ENCODE peak calls at places on chromosomes 5 and 9, in four cellular contexts. H is HepG2, N is GM12878, E is K562. O is an unnamed sample.

GRCh38 chr5:121152411-121152810 is 688.3 kb downstream of the PRR16 start:
- DNase-seq in E (no peak), H (no peak), N (no peak), O (no peak)

GRCh38 chr5:73654861-73655318 is 28.9 kb downstream of the ARHGEF28 start:
- DNase-seq in H (peak; percentile 71), E (no peak), N (no peak), O (no peak)

GRCh38 chr5:33657804-33658435 is 217.2 kb downstream of the TARS1 start:
- DNase-seq in N (no peak), H (no peak), E (no peak), O (no peak)

GRCh38 chr9:125343518-125344284 is 82.1 kb downstream of the GAPVD1 start:
- DNase-seq in H (no peak), N (no peak), E (no peak), O (peak; percentile 32)

GRCh38 chr9:6715755-6716643 is 41.8 kb upstream of the KDM4C start:
- DNase-seq in E (no peak), N (peak; percentile 76), H (peak; percentile 79), O (no peak)

GRCh38 chr5:1512541-1513291 is 11.0 kb downstream of the LPCAT1 start:
- DNase-seq in N (no peak), E (no peak), H (no peak), O (no peak)

GRCh38 chr9:34337404-34337803 is 8.0 kb downstream of the NUDT2 start:
- DNase-seq in H (no peak), N (no peak), E (no peak), O (no peak)

GRCh38 chr5:77843570-77844407 is 67.7 kb upstream of the TBCA start:
- DNase-seq in N (no peak), H (no peak), E (no peak), O (no peak)

GRCh38 chr5:59555596-59555995 is 337.9 kb downstream of the PDE4D start:
- DNase-seq in N (no peak), H (no peak), E (no peak), O (no peak)

GRCh38 chr9:99868845-99869244 is 37.6 kb upstream of the STX17 start:
- DNase-seq in H (no peak), E (no peak), N (peak; percentile 44), O (no peak)

GRCh38 chr9:113309204-113309813 is 6.1 kb upstream of the RNF183 start:
- DNase-seq in H (peak; percentile 53), N (no peak), E (peak; percentile 32), O (peak; percentile 41)

GRCh38 chr5:123125953-123126352 is 36.9 kb downstream of the PRDM6 start:
- DNase-seq in H (no peak), N (no peak), E (no peak), O (no peak)

GRCh38 chr5:135329101-135329912 is 69.7 kb downstream of the MACROH2A1 start:
- DNase-seq in E (no peak), H (no peak), N (no peak), O (no peak)

GRCh38 chr9:125142560-125143376 is 560 bp downstream of the SCAI start:
- DNase-seq in H (no peak), N (no peak), E (no peak), O (no peak)

GRCh38 chr9:112310826-112311225 is 22.6 kb downstream of the PTBP3 start:
- DNase-seq in E (no peak), N (no peak), H (no peak), O (no peak)

GRCh38 chr5:13843181-13843846 is 101.2 kb downstream of the DNAH5 start:
- DNase-seq in E (no peak), H (no peak), N (no peak), O (no peak)

GRCh38 chr5:139402561-139403158 is 1.2 kb downstream of the SPATA24 start:
- DNase-seq in H (peak; percentile 49), E (peak; percentile 69), N (no peak), O (peak; percentile 72)

GRCh38 chr9:16642421-16643109 is 227.9 kb downstream of the BNC2 start:
- DNase-seq in E (no peak), H (no peak), N (no peak), O (no peak)

GRCh38 chr5:133807348-133807747 is 161.1 kb downstream of the C5orf15 start:
- DNase-seq in H (no peak), E (no peak), N (no peak), O (no peak)

DNA sequence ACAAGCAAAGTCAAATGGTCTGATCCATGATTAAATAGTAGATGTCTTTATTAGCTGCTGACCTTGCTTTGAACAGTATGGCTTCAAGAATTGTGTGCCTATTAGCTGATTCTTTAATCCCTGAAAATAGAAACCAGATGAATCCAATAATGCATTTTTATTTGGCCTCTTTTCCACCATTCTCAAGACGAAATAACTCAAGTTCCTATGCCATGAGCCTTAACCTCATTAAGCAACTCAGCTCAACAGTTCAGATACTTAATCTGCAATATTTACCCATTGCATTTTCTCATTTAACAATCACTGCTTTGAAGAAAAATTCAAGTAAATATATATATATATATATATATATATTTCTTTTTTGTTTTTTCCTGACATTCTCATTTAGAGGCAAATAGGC is 588.6 kb upstream of the MEF2C start:
- DNase-seq in N (no peak), H (no peak), E (no peak), O (no peak)
- TF ChIP-seq FOXK2 in N (no peak), H (no peak), E (no peak), O (no peak)

DNA sequence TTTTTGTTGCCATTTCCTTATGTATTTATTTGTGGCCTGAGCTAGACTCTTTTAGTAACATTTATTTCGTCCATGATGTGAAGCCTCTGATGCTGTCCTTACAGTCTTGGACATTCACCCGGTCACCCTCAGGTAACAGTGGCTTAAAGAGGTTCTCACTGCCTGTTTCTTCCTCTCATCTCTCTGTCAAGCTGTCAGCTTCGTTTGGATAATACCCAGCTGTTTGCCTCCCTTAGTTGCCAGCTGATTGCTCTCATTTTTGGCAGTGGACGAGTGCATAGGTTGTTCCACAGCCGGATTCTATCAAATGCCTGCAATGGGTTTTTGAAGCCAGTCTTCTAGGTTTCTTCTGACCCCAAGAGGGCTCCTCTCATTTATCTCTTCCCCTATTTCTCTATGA is 427.7 kb downstream of the MED10 start:
- DNase-seq in H (no peak), N (no peak), E (no peak), O (no peak)
- TF ChIP-seq FOXK2 in H (no peak), N (no peak), E (no peak), O (no peak)

GRCh38 chr9:137055385-137056364 is 1.8 kb upstream of the ENTPD2 start:
- DNase-seq in E (no peak), N (no peak), H (peak; percentile 86), O (no peak)

GRCh38 chr9:137054932-137055384 is 1.1 kb upstream of the ENTPD2 start:
- DNase-seq in E (no peak), H (peak; percentile 46), N (no peak), O (no peak)

GRCh38 chr9:137058651-137059234 is 4.9 kb upstream of the ENTPD2 start:
- DNase-seq in H (no peak), E (no peak), N (no peak), O (no peak)

GRCh38 chr9:137056739-137057407 is 3.0 kb upstream of the ENTPD2 start:
- DNase-seq in N (no peak), E (no peak), H (peak; percentile 49), O (no peak)

DNA sequence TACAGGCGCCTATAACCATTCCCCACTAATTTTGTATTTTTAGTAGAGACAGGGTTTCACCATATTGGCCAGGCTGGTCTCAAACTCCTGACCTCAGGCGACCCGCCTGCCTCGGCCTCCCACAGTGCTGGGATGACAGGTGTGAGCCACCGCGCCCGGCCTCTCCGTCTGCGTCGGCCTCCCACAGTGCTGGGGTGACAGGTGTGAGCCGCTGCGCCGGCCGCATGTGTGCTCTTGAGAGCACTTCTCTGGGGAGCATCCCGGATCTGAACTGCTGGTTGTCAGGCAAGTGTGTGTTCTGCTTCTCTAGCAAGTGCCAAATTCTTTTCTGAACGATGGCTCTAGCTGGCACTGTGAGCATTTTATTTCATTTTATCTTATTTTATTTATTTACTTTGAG is 3.7 kb upstream of the ENTPD2 start:
- DNase-seq in E (no peak), N (no peak), H (no peak), O (no peak)
- TF ChIP-seq FOXK2 in E (no peak), N (no peak), H (no peak), O (no peak)

DNA sequence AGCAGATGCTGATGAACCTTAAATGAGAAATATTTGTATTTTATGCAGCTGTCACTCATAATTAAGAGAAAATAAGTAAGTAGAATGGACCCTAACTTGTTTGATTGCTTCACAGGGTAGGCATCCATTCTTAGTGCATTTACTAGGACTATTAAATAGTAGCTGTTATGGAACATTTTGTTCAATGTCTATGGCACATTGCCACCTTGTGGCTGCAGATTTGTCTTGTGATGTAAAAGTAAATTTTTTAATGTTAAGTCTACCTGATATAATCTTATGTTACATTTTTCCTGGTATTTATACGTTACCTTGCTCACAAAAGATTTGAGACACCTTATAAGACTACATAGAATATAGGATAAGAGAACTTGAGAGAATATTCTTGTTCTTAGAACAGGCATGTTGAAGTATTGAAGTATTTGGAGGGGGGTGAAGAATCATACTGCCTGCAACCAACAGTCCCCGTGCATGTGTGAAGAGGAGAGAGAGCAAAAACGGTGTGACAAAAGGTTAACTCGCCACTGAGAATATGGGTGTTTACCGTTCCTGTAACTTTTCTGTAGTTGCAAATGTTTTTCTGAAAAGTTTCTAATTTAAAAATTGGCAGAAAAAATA is 161.1 kb downstream of the MAST4 start:
- DNase-seq in E (no peak), H (peak; percentile 20), N (no peak), O (peak; percentile 27)
- TF ChIP-seq FOXK2 in E (no peak), H (no peak), N (no peak), O (no peak)

DNA sequence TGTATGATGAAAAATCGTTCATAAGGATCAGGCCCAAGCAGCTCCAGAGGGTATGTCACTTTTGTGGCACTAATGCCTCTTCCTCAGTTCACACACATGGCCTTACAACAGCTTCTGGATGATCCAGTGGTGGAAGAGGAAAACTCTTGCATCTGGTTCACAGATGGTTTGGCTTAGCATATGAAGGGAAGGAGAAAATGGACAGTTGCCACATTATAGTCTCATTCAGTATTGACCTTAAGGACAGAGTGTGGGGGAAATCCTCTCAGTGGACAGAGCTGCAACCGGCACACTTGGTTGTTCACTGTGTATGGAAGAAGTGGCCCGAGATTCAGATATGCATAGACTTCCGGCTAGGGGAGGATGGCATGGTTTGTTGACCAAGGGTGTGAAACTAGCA is 22.8 kb downstream of the C9orf57 start:
- DNase-seq in E (no peak), H (no peak), N (no peak), O (no peak)
- TF ChIP-seq FOXK2 in E (no peak), H (no peak), N (no peak), O (no peak)

DNA sequence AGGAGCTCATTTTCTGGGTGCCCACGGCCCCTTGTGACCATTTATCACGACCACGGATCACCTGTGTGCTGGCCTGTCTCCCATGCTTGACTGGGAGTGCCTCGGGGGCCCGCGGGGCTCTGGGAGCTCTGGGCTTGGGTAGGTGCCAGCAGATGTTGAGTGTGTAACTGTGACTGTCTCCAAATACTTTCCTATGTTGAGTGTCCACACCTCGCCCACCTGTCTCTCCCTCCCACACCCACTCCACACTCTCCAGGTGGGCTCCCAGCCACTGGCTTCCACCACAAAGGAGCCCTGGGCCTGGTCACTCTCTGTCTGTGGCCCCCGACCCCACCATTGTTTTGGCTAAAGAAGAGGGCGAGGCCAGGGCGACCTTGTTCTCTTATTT is 196.4 kb downstream of the CDK5RAP2 start:
- DNase-seq in E (no peak), H (no peak), N (no peak), O (no peak)
- TF ChIP-seq FOXK2 in E (no peak), H (no peak), N (no peak), O (no peak)

GRCh38 chr5:147336871-147337270 is 102.0 kb downstream of the STK32A start:
- DNase-seq in E (no peak), H (no peak), N (no peak), O (no peak)
- TF ChIP-seq FOXK2 in E (no peak), H (no peak), N (no peak), O (no peak)

O was measured in HEK293T.